ENCODE peak calls at places on chromosome 14, in eight cellular contexts. O, Y, S, I, K, Q, X and R are unnamed samples.

GRCh38 chr14:101083564-101084435 is 180.3 kb upstream of the RTL1 start:
- DNase-seq in O (no peak), Y (no peak), S (no peak), I (no peak), K (peak), Q (peak), X (no peak), R (peak)

GRCh38 chr14:59630281-59630963 is 53.8 kb upstream of the CCDC175 start:
- DNase-seq in O (no peak), Y (no peak), S (no peak), I (no peak), K (no peak), Q (no peak), X (peak), R (no peak)

GRCh38 chr14:63727231-63727735 is 582 bp downstream of the SGPP1 start:
- DNase-seq in O (no peak), Y (peak), S (peak), I (peak), K (peak), Q (peak), X (peak), R (peak)

GRCh38 chr14:101595887-101596721 is 34.8 kb downstream of the DIO3 start:
- DNase-seq in O (no peak), Y (no peak), S (no peak), I (no peak), K (no peak), Q (no peak), X (no peak), R (no peak)

GRCh38 chr14:76500480-76500879 is 124.5 kb downstream of the ESRRB start:
- DNase-seq in O (no peak), Y (no peak), S (no peak), I (no peak), K (no peak), Q (no peak), X (no peak), R (no peak)

GRCh38 chr14:67469954-67470353 is 18.6 kb downstream of the TMEM229B start:
- DNase-seq in O (no peak), Y (no peak), S (no peak), I (no peak), K (no peak), Q (no peak), X (no peak), R (no peak)

GRCh38 chr14:57982161-57982560 is 116.3 kb upstream of the SLC35F4 start:
- DNase-seq in O (no peak), Y (no peak), S (no peak), I (no peak), K (no peak), Q (no peak), X (no peak), R (no peak)

GRCh38 chr14:92704036-92704804 is 44.2 kb downstream of the LGMN start:
- DNase-seq in O (no peak), Y (no peak), S (no peak), I (peak), K (peak), Q (no peak), X (no peak), R (no peak)

GRCh38 chr14:57987596-57988300 is 121.9 kb upstream of the SLC35F4 start:
- DNase-seq in O (no peak), Y (no peak), S (no peak), I (no peak), K (no peak), Q (no peak), X (no peak), R (no peak)

GRCh38 chr14:39812532-39813320 is 380.5 kb upstream of the FBXO33 start:
- DNase-seq in O (no peak), Y (no peak), S (no peak), I (no peak), K (no peak), Q (no peak), X (no peak), R (no peak)

GRCh38 chr14:95021588-95021987 is 135.7 kb downstream of the DICER1 start:
- DNase-seq in O (no peak), Y (no peak), S (no peak), I (no peak), K (no peak), Q (no peak), X (no peak), R (no peak)

GRCh38 chr14:69631509-69631908 is 20.1 kb downstream of the SUSD6 start:
- DNase-seq in O (no peak), Y (no peak), S (no peak), I (no peak), K (no peak), Q (no peak), X (no peak), R (no peak)

GRCh38 chr14:58198086-58198485 is 1.9 kb upstream of the ACTR10 start:
- DNase-seq in O (no peak), Y (no peak), S (no peak), I (no peak), K (no peak), Q (no peak), X (no peak), R (no peak)

GRCh38 chr14:76826122-76826521 is at the start of gene LRRC74A:
- DNase-seq in O (no peak), Y (no peak), S (no peak), I (no peak), K (no peak), Q (no peak), X (no peak), R (no peak)

GRCh38 chr14:63747836-63748235 is 20.0 kb upstream of the SGPP1 start:
- DNase-seq in O (no peak), Y (no peak), S (no peak), I (peak), K (no peak), Q (no peak), X (no peak), R (no peak)

GRCh38 chr14:101196795-101197590 is 293.5 kb upstream of the RTL1 start:
- DNase-seq in O (no peak), Y (peak), S (no peak), I (no peak), K (peak), Q (peak), X (no peak), R (peak)

GRCh38 chr14:59360923-59361794 is 104.0 kb downstream of the GPR135 start:
- DNase-seq in O (no peak), Y (no peak), S (peak), I (no peak), K (peak), Q (peak), X (peak), R (no peak)

GRCh38 chr14:68306934-68307758 is 485.7 kb downstream of the ZFP36L1 start:
- DNase-seq in O (no peak), Y (no peak), S (no peak), I (no peak), K (no peak), Q (no peak), X (no peak), R (no peak)

GRCh38 chr14:20606190-20606901 is 15.2 kb upstream of the RNASE12 start:
- DNase-seq in O (no peak), Y (no peak), S (peak), I (no peak), K (no peak), Q (no peak), X (peak), R (no peak)

GRCh38 chr14:69183735-69184134 is 7.6 kb upstream of the EXD2 start:
- DNase-seq in O (no peak), Y (no peak), S (no peak), I (no peak), K (no peak), Q (no peak), X (peak), R (no peak)

GRCh38 chr14:56145181-56145580 is 27.0 kb downstream of the PELI2 start:
- DNase-seq in O (no peak), Y (no peak), S (no peak), I (no peak), K (no peak), Q (no peak), X (peak), R (no peak)

GRCh38 chr14:103023881-103024473 is 33.4 kb downstream of the CDC42BPB start:
- DNase-seq in O (no peak), Y (no peak), S (peak), I (no peak), K (no peak), Q (no peak), X (peak), R (no peak)

GRCh38 chr14:98198385-98198784 is 1073.6 kb downstream of the BCL11B start:
- DNase-seq in O (no peak), Y (no peak), S (no peak), I (peak), K (no peak), Q (no peak), X (no peak), R (no peak)

GRCh38 chr14:26389646-26390508 is 208.0 kb downstream of the NOVA1 start:
- DNase-seq in O (no peak), Y (no peak), S (no peak), I (no peak), K (no peak), Q (no peak), X (peak), R (no peak)

GRCh38 chr14:92435154-92435553 is 78.4 kb upstream of the RIN3 start:
- DNase-seq in O (no peak), Y (no peak), S (no peak), I (no peak), K (no peak), Q (no peak), X (no peak), R (no peak)

GRCh38 chr14:34699873-34700621 is 14.3 kb downstream of the CFL2 start:
- DNase-seq in O (no peak), Y (no peak), S (no peak), I (no peak), K (no peak), Q (no peak), X (peak), R (no peak)

GRCh38 chr14:89813485-89814080 is 140.9 kb downstream of the EFCAB11 start:
- DNase-seq in O (no peak), Y (no peak), S (no peak), I (no peak), K (no peak), Q (no peak), X (peak), R (no peak)

GRCh38 chr14:75306917-75307699 is 28.5 kb downstream of the FOS start:
- DNase-seq in O (no peak), Y (no peak), S (no peak), I (peak), K (no peak), Q (no peak), X (no peak), R (no peak)

GRCh38 chr14:76761849-76762616 is 765 bp downstream of the VASH1 start:
- DNase-seq in O (no peak), Y (no peak), S (no peak), I (no peak), K (no peak), Q (no peak), X (no peak), R (peak)

GRCh38 chr14:62015945-62016344 is 253.7 kb downstream of the SNAPC1 start:
- DNase-seq in O (no peak), Y (no peak), S (no peak), I (no peak), K (no peak), Q (no peak), X (peak), R (no peak)

GRCh38 chr14:100658514-100658886 is 68.2 kb upstream of the DLK1 start:
- DNase-seq in O (no peak), Y (no peak), S (no peak), I (no peak), K (no peak), Q (no peak), X (no peak), R (no peak)

GRCh38 chr14:96069421-96069820 is 30.3 kb downstream of the C14orf132 start:
- DNase-seq in O (no peak), Y (no peak), S (no peak), I (no peak), K (no peak), Q (no peak), X (no peak), R (no peak)

GRCh38 chr14:31229638-31230229 is 22.1 kb upstream of the HECTD1 start:
- DNase-seq in O (peak), Y (peak), S (peak), I (no peak), K (peak), Q (peak), X (peak), R (no peak)

GRCh38 chr14:38972511-38972910 is 130.5 kb downstream of the SEC23A start:
- DNase-seq in O (no peak), Y (no peak), S (no peak), I (no peak), K (no peak), Q (no peak), X (no peak), R (no peak)

GRCh38 chr14:61644834-61645233 is 50.5 kb upstream of the HIF1A start:
- DNase-seq in O (no peak), Y (no peak), S (no peak), I (peak), K (no peak), Q (no peak), X (no peak), R (no peak)

GRCh38 chr14:94485944-94486841 is 10.2 kb upstream of the SERPINA9 start:
- DNase-seq in O (no peak), Y (no peak), S (peak), I (peak), K (peak), Q (no peak), X (peak), R (peak)

GRCh38 chr14:94987409-94987808 is 169.9 kb downstream of the DICER1 start:
- DNase-seq in O (no peak), Y (no peak), S (no peak), I (no peak), K (no peak), Q (no peak), X (no peak), R (no peak)

GRCh38 chr14:31819281-31819680 is 257.8 kb upstream of the ARHGAP5 start:
- DNase-seq in O (no peak), Y (no peak), S (no peak), I (no peak), K (no peak), Q (no peak), X (no peak), R (no peak)

GRCh38 chr14:52015411-52016030 is 26.2 kb downstream of the RTRAF start:
- DNase-seq in O (no peak), Y (no peak), S (peak), I (no peak), K (no peak), Q (no peak), X (no peak), R (no peak)
- TF ChIP-seq CTCF in O (peak), Y (no peak), S (peak), I (peak), K (peak), Q (peak), X (peak), R (peak)

GRCh38 chr14:106876711-106877110 is 1350.3 kb downstream of the TMEM121 start:
- DNase-seq in O (no peak), Y (no peak), S (no peak), I (no peak), K (no peak), Q (no peak), X (no peak), R (no peak)

GRCh38 chr14:106875503-106875902 is 1349.1 kb downstream of the TMEM121 start:
- DNase-seq in O (no peak), Y (no peak), S (no peak), I (peak), K (no peak), Q (no peak), X (no peak), R (no peak)

GRCh38 chr14:106877527-106877926 is 1351.1 kb downstream of the TMEM121 start:
- DNase-seq in O (no peak), Y (no peak), S (no peak), I (no peak), K (no peak), Q (no peak), X (no peak), R (no peak)

GRCh38 chr14:106883218-106883692 is 1356.9 kb downstream of the TMEM121 start:
- DNase-seq in O (no peak), Y (no peak), S (no peak), I (no peak), K (no peak), Q (no peak), X (peak), R (no peak)

GRCh38 chr14:106879241-106879640 is 1352.9 kb downstream of the TMEM121 start:
- DNase-seq in O (no peak), Y (no peak), S (no peak), I (peak), K (no peak), Q (no peak), X (no peak), R (no peak)
- TF ChIP-seq CTCF in O (no peak), Y (no peak), S (peak), I (peak), K (no peak), Q (no peak), X (peak), R (no peak)

GRCh38 chr14:104157303-104157928 is 19.0 kb downstream of the KIF26A start:
- DNase-seq in O (no peak), Y (no peak), S (no peak), I (no peak), K (no peak), Q (no peak), X (no peak), R (no peak)
- TF ChIP-seq CTCF in O (no peak), Y (no peak), S (no peak), I (no peak), K (no peak), Q (no peak), X (no peak), R (peak)

DNA sequence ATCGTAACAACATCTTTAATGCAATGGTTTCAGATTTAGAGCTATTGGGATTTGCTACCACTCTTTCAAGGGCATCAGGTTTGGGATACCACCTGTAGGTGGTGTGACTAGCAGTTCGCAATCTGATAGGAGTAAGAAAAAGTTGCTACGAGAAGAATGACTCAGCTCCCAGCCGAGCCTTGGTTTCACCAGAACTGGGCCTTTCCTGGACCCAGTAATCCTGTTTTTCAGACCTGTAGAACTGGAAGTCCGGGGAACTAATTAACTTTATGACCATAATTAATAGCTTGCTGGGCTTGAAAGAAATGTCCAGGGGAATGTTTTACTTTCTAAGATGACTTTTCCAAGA is 770 bp downstream of the ABHD4 start:
- DNase-seq in O (no peak), Y (no peak), S (no peak), I (peak), K (peak), Q (peak), X (peak), R (no peak)
- TF ChIP-seq CTCF in O (no peak), Y (no peak), S (peak), I (no peak), K (peak), Q (peak), X (peak), R (peak)

GRCh38 chr14:24279301-24280186 is 8.1 kb upstream of the RABGGTA start:
- DNase-seq in O (no peak), Y (no peak), S (peak), I (peak), K (no peak), Q (no peak), X (no peak), R (no peak)
- TF ChIP-seq CTCF in O (peak), Y (no peak), S (peak), I (peak), K (no peak), Q (no peak), X (no peak), R (no peak)

GRCh38 chr14:99524804-99525698 is 43.8 kb downstream of the CCNK start:
- DNase-seq in O (no peak), Y (no peak), S (no peak), I (no peak), K (no peak), Q (no peak), X (peak), R (no peak)
- TF ChIP-seq CTCF in O (peak), Y (no peak), S (peak), I (peak), K (no peak), Q (no peak), X (peak), R (peak)

GRCh38 chr14:36525746-36526099 is 5.7 kb upstream of the NKX2-1 start:
- DNase-seq in O (no peak), Y (no peak), S (no peak), I (no peak), K (no peak), Q (no peak), X (no peak), R (no peak)

GRCh38 chr14:36522347-36522971 is 2.4 kb upstream of the NKX2-1 start:
- DNase-seq in O (no peak), Y (no peak), S (no peak), I (peak), K (no peak), Q (no peak), X (no peak), R (no peak)

GRCh38 chr14:36522972-36523685 is 3.1 kb upstream of the NKX2-1 start:
- DNase-seq in O (no peak), Y (no peak), S (no peak), I (peak), K (no peak), Q (no peak), X (no peak), R (no peak)

GRCh38 chr14:36524874-36525745 is 5.1 kb upstream of the NKX2-1 start:
- DNase-seq in O (no peak), Y (no peak), S (no peak), I (peak), K (no peak), Q (peak), X (no peak), R (no peak)

DNA sequence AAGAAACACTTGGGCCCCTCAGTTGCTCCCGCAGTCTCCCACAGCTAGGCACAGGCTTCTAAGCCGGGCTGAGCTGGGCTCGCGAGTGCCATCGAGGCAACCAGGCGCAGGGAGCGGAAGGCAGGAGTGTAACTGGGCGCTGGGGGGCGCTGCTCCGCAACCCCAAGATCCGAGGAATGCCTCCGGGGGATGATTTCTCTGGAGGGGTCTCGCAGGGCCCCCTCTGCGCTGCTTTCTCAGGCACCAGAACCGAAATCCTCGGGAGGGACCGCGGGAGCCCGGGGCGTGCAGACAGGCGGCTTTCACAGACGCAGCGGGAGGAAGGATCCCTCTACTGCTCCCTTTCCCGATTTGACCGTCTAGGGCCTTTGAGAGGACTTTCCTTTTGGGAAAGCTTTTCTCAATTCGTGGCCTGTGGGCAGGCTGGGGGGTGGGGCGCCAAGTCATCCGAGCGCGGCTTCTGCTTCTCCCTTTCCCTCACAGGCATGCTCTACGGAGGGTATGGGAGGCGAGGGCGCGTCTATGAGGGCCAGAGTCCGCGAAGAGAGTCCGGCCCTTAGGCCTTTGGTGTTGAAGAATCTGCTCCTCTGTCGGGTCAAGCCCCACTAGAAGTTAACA is 4.3 kb upstream of the NKX2-1 start:
- DNase-seq in O (no peak), Y (no peak), S (no peak), I (no peak), K (no peak), Q (peak), X (no peak), R (no peak)
- TF ChIP-seq CTCF in O (no peak), Y (no peak), S (no peak), I (no peak), K (no peak), Q (no peak), X (no peak), R (peak)